ENCODE peak calls at places on chromosomes 2 and 18, in six cellular contexts. One of them, this sample, is unnamed.

GRCh38 chr2:112869258-112869842 is 32.8 kb upstream of the IL1B start:
- DNase-seq in IMR-90: peak
- DNase-seq in SK-N-SH: no peak
- DNase-seq in K562: peak
- DNase-seq in HepG2: no peak
- DNase-seq in GM12878: no peak
- DNase-seq in this sample: no peak

GRCh38 chr2:238841542-238842181 is 6.2 kb upstream of the TWIST2 start:
- DNase-seq in IMR-90: no peak
- DNase-seq in SK-N-SH: no peak
- DNase-seq in K562: no peak
- DNase-seq in HepG2: no peak
- DNase-seq in GM12878: no peak
- DNase-seq in this sample: no peak

GRCh38 chr2:190179754-190180312 is 117.3 kb upstream of the MSTN start:
- DNase-seq in IMR-90: no peak
- DNase-seq in SK-N-SH: peak
- DNase-seq in K562: no peak
- DNase-seq in HepG2: no peak
- DNase-seq in GM12878: no peak
- DNase-seq in this sample: no peak

GRCh38 chr2:109289011-109289410 is 160.0 kb downstream of the SH3RF3 start:
- DNase-seq in IMR-90: no peak
- DNase-seq in SK-N-SH: no peak
- DNase-seq in K562: no peak
- DNase-seq in HepG2: no peak
- DNase-seq in GM12878: no peak
- DNase-seq in this sample: no peak

GRCh38 chr2:47891369-47892337 is 14.6 kb downstream of the FBXO11 start:
- DNase-seq in IMR-90: peak
- DNase-seq in SK-N-SH: no peak
- DNase-seq in K562: no peak
- DNase-seq in HepG2: no peak
- DNase-seq in GM12878: no peak
- DNase-seq in this sample: no peak

GRCh38 chr2:33021542-33022259 is 74.9 kb downstream of the LTBP1 start:
- DNase-seq in IMR-90: peak
- DNase-seq in SK-N-SH: no peak
- DNase-seq in K562: no peak
- DNase-seq in HepG2: no peak
- DNase-seq in GM12878: no peak
- DNase-seq in this sample: peak

GRCh38 chr2:121071058-121071504 is 213.9 kb downstream of the TFCP2L1 start:
- DNase-seq in IMR-90: peak
- DNase-seq in SK-N-SH: peak
- DNase-seq in K562: peak
- DNase-seq in HepG2: peak
- DNase-seq in GM12878: no peak
- DNase-seq in this sample: peak

GRCh38 chr18:79439201-79440023 is 43.7 kb downstream of the NFATC1 start:
- DNase-seq in IMR-90: peak
- DNase-seq in SK-N-SH: no peak
- DNase-seq in K562: peak
- DNase-seq in HepG2: no peak
- DNase-seq in GM12878: no peak
- DNase-seq in this sample: no peak

GRCh38 chr2:217653240-217653639 is 349.6 kb downstream of the TNS1 start:
- DNase-seq in IMR-90: peak
- DNase-seq in SK-N-SH: no peak
- DNase-seq in K562: no peak
- DNase-seq in HepG2: no peak
- DNase-seq in GM12878: no peak
- DNase-seq in this sample: peak

GRCh38 chr2:23550553-23550952 is 165.6 kb downstream of the KLHL29 start:
- DNase-seq in IMR-90: peak
- DNase-seq in SK-N-SH: no peak
- DNase-seq in K562: no peak
- DNase-seq in HepG2: no peak
- DNase-seq in GM12878: no peak
- DNase-seq in this sample: no peak
- TF ChIP-seq SMC3 in IMR-90: no peak
- TF ChIP-seq SMC3 in SK-N-SH: no peak
- TF ChIP-seq SMC3 in K562: no peak
- TF ChIP-seq SMC3 in HepG2: no peak
- TF ChIP-seq SMC3 in GM12878: no peak
- TF ChIP-seq SMC3 in this sample: no peak

GRCh38 chr2:62797107-62797506 is 91.6 kb downstream of the EHBP1 start:
- DNase-seq in IMR-90: no peak
- DNase-seq in SK-N-SH: no peak
- DNase-seq in K562: no peak
- DNase-seq in HepG2: no peak
- DNase-seq in GM12878: no peak
- DNase-seq in this sample: no peak

GRCh38 chr2:62792408-62792807 is 86.9 kb downstream of the EHBP1 start:
- DNase-seq in IMR-90: no peak
- DNase-seq in SK-N-SH: no peak
- DNase-seq in K562: no peak
- DNase-seq in HepG2: no peak
- DNase-seq in GM12878: no peak
- DNase-seq in this sample: no peak

GRCh38 chr2:62795341-62795740 is 89.8 kb downstream of the EHBP1 start:
- DNase-seq in IMR-90: no peak
- DNase-seq in SK-N-SH: no peak
- DNase-seq in K562: no peak
- DNase-seq in HepG2: no peak
- DNase-seq in GM12878: no peak
- DNase-seq in this sample: no peak

GRCh38 chr2:62793213-62793612 is 87.7 kb downstream of the EHBP1 start:
- DNase-seq in IMR-90: no peak
- DNase-seq in SK-N-SH: no peak
- DNase-seq in K562: no peak
- DNase-seq in HepG2: peak
- DNase-seq in GM12878: no peak
- DNase-seq in this sample: no peak

GRCh38 chr2:62794791-62795190 is 89.3 kb downstream of the EHBP1 start:
- DNase-seq in IMR-90: peak
- DNase-seq in SK-N-SH: no peak
- DNase-seq in K562: no peak
- DNase-seq in HepG2: peak
- DNase-seq in GM12878: no peak
- DNase-seq in this sample: no peak
- TF ChIP-seq SMC3 in IMR-90: no peak
- TF ChIP-seq SMC3 in SK-N-SH: no peak
- TF ChIP-seq SMC3 in K562: no peak
- TF ChIP-seq SMC3 in HepG2: no peak
- TF ChIP-seq SMC3 in GM12878: no peak
- TF ChIP-seq SMC3 in this sample: no peak

GRCh38 chr18:63040788-63041410 is 278.7 kb downstream of the BCL2 start:
- DNase-seq in IMR-90: no peak
- DNase-seq in SK-N-SH: no peak
- DNase-seq in K562: no peak
- DNase-seq in HepG2: no peak
- DNase-seq in GM12878: peak
- DNase-seq in this sample: no peak
- TF ChIP-seq SMC3 in IMR-90: no peak
- TF ChIP-seq SMC3 in SK-N-SH: no peak
- TF ChIP-seq SMC3 in K562: no peak
- TF ChIP-seq SMC3 in HepG2: no peak
- TF ChIP-seq SMC3 in GM12878: no peak
- TF ChIP-seq SMC3 in this sample: no peak

DNA sequence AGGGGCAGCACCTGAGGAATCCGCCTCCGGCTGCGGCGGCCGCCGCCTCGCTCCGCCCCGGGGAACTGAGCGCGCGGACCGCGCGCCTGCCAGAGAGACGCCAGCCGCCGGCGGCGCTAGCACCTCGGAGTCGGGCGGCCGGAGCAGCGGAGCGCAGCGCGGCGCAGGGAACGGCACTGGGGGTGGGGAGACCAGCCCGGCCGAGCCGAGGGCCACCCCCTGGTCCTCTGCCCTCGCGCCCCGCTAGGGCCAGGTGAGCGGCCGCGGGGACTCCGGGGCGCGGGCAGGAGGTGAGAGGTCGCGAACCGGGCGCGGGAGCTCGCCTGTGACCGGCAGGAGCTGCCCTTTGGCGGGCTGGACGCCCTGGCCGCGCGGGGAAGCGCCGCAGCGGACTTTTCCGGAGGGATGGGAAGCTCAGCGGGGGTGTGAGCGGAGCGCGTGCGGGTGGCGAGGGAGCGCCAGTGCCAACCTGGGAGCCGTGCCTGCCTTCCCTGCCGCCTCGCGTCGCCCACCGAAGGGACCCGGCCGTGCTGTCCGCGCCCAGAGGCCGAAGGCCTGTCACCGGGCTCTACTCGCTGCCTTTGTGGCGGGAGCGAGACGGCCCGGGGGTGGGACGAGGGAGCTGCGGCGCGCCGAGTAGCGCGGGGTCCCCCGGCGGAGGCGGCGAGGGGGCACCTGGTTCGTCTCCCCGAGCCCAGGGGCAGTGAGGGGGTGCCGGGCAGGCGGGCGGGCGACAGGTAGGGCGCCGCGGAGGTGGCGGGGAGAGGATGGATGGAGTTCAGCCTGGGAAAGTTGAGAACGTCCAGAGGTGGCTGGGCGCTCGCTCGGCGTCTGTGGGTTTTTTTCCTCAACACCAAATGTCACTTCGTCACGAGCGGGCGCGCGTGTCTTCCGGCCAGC is at the start of gene GREB1L:
- DNase-seq in IMR-90: no peak
- DNase-seq in SK-N-SH: peak
- DNase-seq in K562: no peak
- DNase-seq in HepG2: peak
- DNase-seq in GM12878: no peak
- DNase-seq in this sample: peak
- TF ChIP-seq SMC3 in IMR-90: no peak
- TF ChIP-seq SMC3 in SK-N-SH: no peak
- TF ChIP-seq SMC3 in K562: no peak
- TF ChIP-seq SMC3 in HepG2: no peak
- TF ChIP-seq SMC3 in GM12878: no peak
- TF ChIP-seq SMC3 in this sample: peak

GRCh38 chr18:47619771-47620170 is 310.7 kb downstream of the SMAD2 start:
- DNase-seq in IMR-90: no peak
- DNase-seq in SK-N-SH: no peak
- DNase-seq in K562: no peak
- DNase-seq in HepG2: no peak
- DNase-seq in GM12878: no peak
- DNase-seq in this sample: no peak

GRCh38 chr18:47611649-47612048 is 318.8 kb downstream of the SMAD2 start:
- DNase-seq in IMR-90: no peak
- DNase-seq in SK-N-SH: no peak
- DNase-seq in K562: no peak
- DNase-seq in HepG2: no peak
- DNase-seq in GM12878: no peak
- DNase-seq in this sample: no peak

GRCh38 chr18:47615043-47615442 is 315.4 kb downstream of the SMAD2 start:
- DNase-seq in IMR-90: no peak
- DNase-seq in SK-N-SH: no peak
- DNase-seq in K562: no peak
- DNase-seq in HepG2: no peak
- DNase-seq in GM12878: no peak
- DNase-seq in this sample: no peak

GRCh38 chr18:47618758-47619157 is 311.7 kb downstream of the SMAD2 start:
- DNase-seq in IMR-90: no peak
- DNase-seq in SK-N-SH: no peak
- DNase-seq in K562: no peak
- DNase-seq in HepG2: no peak
- DNase-seq in GM12878: no peak
- DNase-seq in this sample: no peak

DNA sequence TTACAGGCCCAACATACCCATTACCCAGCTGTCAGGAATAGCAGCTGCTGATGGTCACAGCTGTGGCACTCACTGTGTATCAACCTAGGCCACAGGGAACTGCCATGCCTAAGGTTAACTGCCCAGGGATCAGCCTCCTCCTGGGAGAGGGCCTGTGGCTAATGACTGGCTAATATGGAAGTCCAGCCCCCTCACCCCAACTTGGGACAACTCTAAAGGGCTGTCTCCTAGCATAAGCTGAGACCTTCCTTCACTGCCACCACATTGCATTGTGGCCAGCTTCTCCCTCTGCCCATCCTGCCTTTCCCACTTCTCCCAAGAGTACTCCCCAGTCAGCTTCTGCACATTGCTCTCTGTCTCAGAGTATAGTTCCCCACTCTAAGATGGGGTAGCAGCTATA is 316.5 kb downstream of the SMAD2 start:
- DNase-seq in IMR-90: no peak
- DNase-seq in SK-N-SH: no peak
- DNase-seq in K562: no peak
- DNase-seq in HepG2: no peak
- DNase-seq in GM12878: no peak
- DNase-seq in this sample: no peak
- TF ChIP-seq SMC3 in IMR-90: no peak
- TF ChIP-seq SMC3 in SK-N-SH: no peak
- TF ChIP-seq SMC3 in K562: no peak
- TF ChIP-seq SMC3 in HepG2: no peak
- TF ChIP-seq SMC3 in GM12878: no peak
- TF ChIP-seq SMC3 in this sample: no peak

This sample was measured in A549.